ENCODE peak calls at places on chromosomes 5 and 9, in four cellular contexts. D is aorta, W is gastrocnemius medialis, F is fibroblast of lung. S is an unnamed sample. For H3K4me1, the result is how much of the 10 kb centered on the place peaks cover.

GRCh38 chr5:132528866-132529634 is 14.3 kb downstream of the IL5 start:
- DNase-seq in D (no peak), W (no peak), F (no peak), S (no peak)

GRCh38 chr5:435156-435790 is 7.7 kb upstream of the EXOC3 start:
- DNase-seq in D (no peak), W (no peak), F (no peak), S (peak)

GRCh38 chr9:133396952-133397351 is 20.8 kb downstream of the STKLD1 start:
- DNase-seq in D (no peak), W (no peak), F (no peak), S (no peak)

GRCh38 chr9:129022037-129022436 is 6.1 kb downstream of the SH3GLB2 start:
- DNase-seq in D (no peak), W (no peak), F (no peak), S (peak)

GRCh38 chr9:92522983-92523970 is 12.5 kb downstream of the ECM2 start:
- DNase-seq in D (no peak), W (no peak), F (no peak), S (no peak)

GRCh38 chr5:83255268-83255667 is 177.9 kb downstream of the XRCC4 start:
- DNase-seq in D (no peak), W (no peak), F (peak), S (no peak)

GRCh38 chr5:143010335-143010734 is 240.2 kb downstream of the ARHGAP26 start:
- DNase-seq in D (no peak), W (no peak), F (peak), S (no peak)

GRCh38 chr9:127884427-127884911 is 7.0 kb upstream of the AK1 start:
- DNase-seq in D (peak), W (no peak), F (no peak), S (no peak)

GRCh38 chr9:135610290-135611141 is 28.8 kb downstream of the GLT6D1 start:
- DNase-seq in D (no peak), W (no peak), F (no peak), S (no peak)

GRCh38 chr5:144183254-144183889 is 12.7 kb downstream of the KCTD16 start:
- DNase-seq in D (no peak), W (no peak), F (peak), S (no peak)

GRCh38 chr9:108784998-108785397 is 70.8 kb downstream of the ACTL7B start:
- DNase-seq in D (peak), W (peak), F (peak), S (no peak)

DNA sequence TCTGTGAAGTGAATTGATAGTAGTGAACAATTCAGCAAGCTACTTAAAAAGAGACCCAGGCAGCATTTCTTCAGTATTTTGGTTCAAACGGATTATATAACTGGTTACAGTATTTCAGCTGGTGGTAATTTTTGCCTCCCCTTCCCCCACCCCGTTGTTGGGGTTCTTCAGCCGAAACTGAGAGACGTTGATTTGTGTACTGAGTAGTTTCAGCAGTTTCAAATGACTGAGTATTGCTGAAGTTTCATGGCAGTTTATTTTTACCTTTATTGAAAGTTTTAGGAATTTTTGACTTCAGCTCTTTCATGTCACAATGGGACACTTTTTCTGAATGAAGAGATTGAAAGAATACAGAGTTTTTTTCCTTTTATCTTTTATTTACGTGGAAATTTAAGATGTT is 1.7 kb downstream of the GPBP1 start:
- DNase-seq in D (no peak), W (no peak), F (no peak), S (no peak)
- H3K4me1 ChIP-seq in D (under half), W (under half), F (under half), S (under half)

GRCh38 chr9:111176511-111176910 is 138.2 kb upstream of the LPAR1 start:
- DNase-seq in D (no peak), W (no peak), F (no peak), S (no peak)
- H3K27ac ChIP-seq in D (no peak), W (no peak), F (no peak), S (no peak)

DNA sequence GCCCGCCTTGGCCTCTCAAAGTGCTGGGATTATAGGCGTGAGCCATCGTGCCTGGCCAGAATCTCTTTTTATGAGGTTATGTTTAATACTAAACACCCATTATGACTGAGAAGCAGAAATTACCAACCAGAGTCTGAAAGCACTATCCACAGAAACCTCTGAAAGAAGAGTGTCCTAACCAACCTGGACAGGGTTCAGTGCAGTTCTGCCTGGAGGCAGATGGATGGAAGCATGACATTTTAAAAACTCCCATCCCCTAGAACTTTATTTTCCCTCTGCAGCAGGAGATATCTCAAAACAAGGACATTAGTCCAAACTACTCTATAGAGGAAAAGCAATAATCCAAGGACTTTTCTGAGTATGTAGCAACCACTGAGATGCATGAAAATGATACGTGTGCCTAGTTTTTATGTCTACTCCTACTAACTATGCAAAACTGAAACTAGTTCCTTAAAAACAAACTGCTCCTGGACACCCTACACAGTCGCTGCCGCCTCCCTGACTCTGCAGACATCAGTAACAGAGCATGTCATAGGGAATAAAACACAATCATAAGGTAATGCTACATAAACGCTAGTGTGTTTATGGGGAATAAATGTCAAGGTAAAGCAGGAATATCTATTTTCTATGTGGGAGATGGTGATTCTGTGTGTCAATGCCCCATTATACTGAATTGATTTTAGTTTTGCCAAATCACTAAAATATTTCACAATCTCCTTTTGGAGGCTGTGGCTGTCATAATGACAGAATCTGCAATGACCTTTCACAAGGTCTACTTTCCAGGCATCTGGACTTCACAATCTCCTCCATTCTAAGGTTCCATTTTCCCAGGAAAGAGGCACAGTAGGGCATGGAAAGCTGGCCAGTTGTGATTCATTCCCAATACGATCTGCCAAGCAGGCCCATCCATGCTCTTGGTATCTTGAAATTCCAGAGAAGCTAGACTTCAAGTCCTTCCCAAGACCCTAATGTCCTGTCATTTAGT is 122.8 kb downstream of the SIL1 start:
- DNase-seq in D (no peak), W (no peak), F (peak), S (no peak)
- H3K4me1 ChIP-seq in D (under half), W (under half), F (under half), S (under half)

DNA sequence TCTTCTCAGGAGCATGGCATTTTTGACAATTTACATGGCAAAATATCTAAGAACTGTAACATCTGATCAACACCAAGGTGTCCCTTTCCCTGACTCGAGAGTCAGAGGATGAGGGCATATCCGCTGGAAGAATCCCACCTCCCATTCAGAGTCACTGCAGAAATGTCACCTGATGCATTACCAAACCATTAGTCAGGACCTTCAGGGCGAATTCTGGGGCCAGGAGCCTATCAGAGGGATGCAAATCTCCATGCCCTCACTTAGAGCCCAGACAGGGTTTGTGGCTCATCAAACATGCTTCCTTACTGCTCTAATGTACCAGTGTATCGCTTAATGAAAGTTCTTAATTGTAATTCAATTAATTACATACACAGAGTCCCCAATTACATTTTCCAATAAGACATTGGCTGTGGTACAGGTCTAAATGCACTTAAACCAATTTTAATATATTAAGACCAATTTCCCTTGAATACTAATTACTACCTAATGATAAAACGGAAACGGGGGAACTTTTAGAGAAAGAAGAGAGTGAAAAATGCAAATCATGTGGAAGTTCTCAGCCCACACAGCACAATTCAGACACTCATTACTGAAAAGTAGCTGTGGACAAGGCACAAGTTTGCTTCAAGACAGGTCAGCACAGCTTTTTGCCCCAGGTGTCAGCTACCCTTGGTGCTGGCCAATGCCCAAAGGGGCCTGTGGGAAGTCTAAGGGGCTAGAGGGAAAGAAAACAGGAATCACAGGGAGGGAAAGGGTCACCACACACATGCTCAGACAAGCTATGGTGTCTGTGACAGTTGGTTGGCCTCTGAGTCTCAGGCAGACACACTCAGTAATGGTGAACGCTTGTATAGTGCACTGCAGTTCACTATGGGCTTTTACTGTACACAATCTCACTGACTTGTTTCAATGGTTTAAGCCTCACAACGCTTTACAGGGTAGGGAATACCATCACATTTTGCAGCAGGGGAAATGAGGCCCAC is 211.6 kb downstream of the MAPKAP1 start:
- DNase-seq in D (no peak), W (no peak), F (peak), S (no peak)
- H3K27ac ChIP-seq in D (no peak), W (no peak), F (no peak), S (no peak)

GRCh38 chr9:134431626-134432025 is 105.4 kb downstream of the RXRA start:
- DNase-seq in D (no peak), W (no peak), F (no peak), S (no peak)
- H3K4me1 ChIP-seq in D (under half), W (half or more), F (under half), S (under half)

S was measured in kidney.